ENCODE peak calls at places on chromosomes 5 and 9, in four cellular contexts. G, S, R and F are unnamed samples.

GRCh38 chr9:129412814-129413536 is 207.9 kb downstream of the C9orf50 start:
- DNase-seq in S (peak), G (peak), R (peak), F (peak)

GRCh38 chr5:4212981-4213819 is 617.6 kb downstream of the IRX1 start:
- DNase-seq in S (no peak), R (no peak), G (peak), F (no peak)

GRCh38 chr5:150022163-150022540 is 21.6 kb downstream of the HMGXB3 start:
- DNase-seq in S (peak), R (no peak), G (no peak), F (peak)

GRCh38 chr5:31049933-31050704 is 143.4 kb upstream of the CDH6 start:
- DNase-seq in G (peak), R (no peak), S (no peak), F (peak)

GRCh38 chr5:19886123-19886921 is 101.7 kb downstream of the CDH18 start:
- DNase-seq in G (no peak), S (peak), R (no peak), F (peak)

GRCh38 chr5:170538096-170538465 is 34.3 kb downstream of the KCNIP1 start:
- DNase-seq in S (no peak), R (no peak), G (no peak), F (no peak)

GRCh38 chr9:1510712-1511111 is 460.6 kb downstream of the DMRT2 start:
- DNase-seq in R (no peak), S (no peak), G (no peak), F (no peak)

GRCh38 chr5:139752506-139753350 is 42.9 kb upstream of the PSD2 start:
- DNase-seq in S (no peak), G (no peak), R (no peak), F (peak)

GRCh38 chr9:93459432-93459847 is 6.1 kb upstream of the FAM120AOS start:
- DNase-seq in G (no peak), S (no peak), R (no peak), F (no peak)

GRCh38 chr5:51974834-51975233 is 591.6 kb downstream of the ISL1 start:
- DNase-seq in R (no peak), G (no peak), S (no peak), F (no peak)